ENCODE peak calls at places on chromosomes 6 and 20, in four cellular contexts. Q is GM12878, C is Peyer's patch, U is sigmoid colon. H is an unnamed sample.

GRCh38 chr6:52596371-52597028 is 19.6 kb upstream of the TRAM2 start:
- DNase-seq in Q (no peak), C (no peak), U (no peak), H (no peak)

GRCh38 chr6:1363729-1364572 is 25.4 kb upstream of the FOXF2 start:
- DNase-seq in Q (no peak), C (no peak), U (peak), H (no peak)

GRCh38 chr20:11553603-11554002 is 364.1 kb upstream of the BTBD3 start:
- DNase-seq in Q (no peak), C (no peak), U (no peak), H (no peak)

GRCh38 chr20:16397053-16397452 is 176.2 kb downstream of the KIF16B start:
- DNase-seq in Q (no peak), C (no peak), U (peak), H (no peak)

GRCh38 chr6:75458895-75459294 is 34.7 kb downstream of the FILIP1 start:
- DNase-seq in Q (no peak), C (no peak), U (peak), H (no peak)

GRCh38 chr20:49676581-49677291 is 36.9 kb downstream of the B4GALT5 start:
- DNase-seq in Q (peak), C (no peak), U (no peak), H (peak)

GRCh38 chr6:157376706-157377230 is 4.2 kb upstream of the ZDHHC14 start:
- DNase-seq in Q (no peak), C (no peak), U (no peak), H (no peak)

GRCh38 chr6:134379086-134379485 is 61.2 kb upstream of the SGK1 start:
- DNase-seq in Q (peak), C (peak), U (no peak), H (peak)

GRCh38 chr6:45816674-45817297 is 198.9 kb downstream of the CLIC5 start:
- DNase-seq in Q (no peak), C (no peak), U (no peak), H (no peak)

GRCh38 chr20:44614525-44614924 is 32.1 kb downstream of the PKIG start:
- DNase-seq in Q (no peak), C (no peak), U (peak), H (no peak)

GRCh38 chr6:117829594-117830319 is 77.3 kb upstream of the SLC35F1 start:
- DNase-seq in Q (no peak), C (no peak), U (no peak), H (no peak)

GRCh38 chr20:64106435-64106961 is 867 bp downstream of the NPBWR2 start:
- DNase-seq in Q (no peak), C (no peak), U (peak), H (peak)

GRCh38 chr6:33298773-33299236 is at the start of gene RGL2:
- DNase-seq in Q (no peak), C (peak), U (peak), H (peak)

GRCh38 chr6:33295621-33296369 is 2.9 kb downstream of the RGL2 start:
- DNase-seq in Q (no peak), C (no peak), U (no peak), H (no peak)

GRCh38 chr6:33296797-33297405 is 1.8 kb downstream of the RGL2 start:
- DNase-seq in Q (no peak), C (no peak), U (no peak), H (no peak)

GRCh38 chr6:33297956-33298772 is 578 bp downstream of the RGL2 start:
- DNase-seq in Q (no peak), C (peak), U (peak), H (peak)

DNA sequence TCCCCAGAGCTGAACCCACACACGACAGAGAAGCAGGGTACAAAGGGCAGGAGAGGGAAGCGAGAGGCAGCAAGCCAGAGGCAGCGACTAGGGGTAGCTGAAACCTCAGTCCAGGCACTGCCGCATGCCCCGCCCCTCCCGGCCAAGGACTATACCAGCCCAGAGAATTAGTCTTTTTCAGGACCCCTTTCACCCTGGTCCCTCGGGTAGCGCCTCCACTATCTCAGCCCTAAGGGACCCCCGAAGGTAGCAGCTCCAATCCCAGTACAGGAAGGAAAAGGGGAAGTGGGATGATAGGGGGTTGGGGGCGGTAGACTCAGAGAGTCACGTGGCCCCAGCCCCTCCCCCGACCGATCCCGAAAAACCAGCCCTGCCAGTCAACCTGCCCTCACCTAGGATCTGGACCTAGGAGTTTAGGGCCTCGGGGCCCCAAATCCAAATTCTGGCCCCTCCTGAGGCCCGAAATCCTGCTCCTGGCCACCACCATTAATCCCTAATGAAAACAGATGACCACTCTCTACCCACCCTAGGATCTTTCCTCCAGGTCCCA is 1.3 kb downstream of the RGL2 start:
- DNase-seq in Q (no peak), C (peak), U (no peak), H (peak)
- TF ChIP-seq POLR2A in Q (no peak), C (no peak), U (no peak), H (no peak)

GRCh38 chr20:62704341-62704948 is 4.2 kb upstream of the NTSR1 start:
- DNase-seq in Q (no peak), C (peak), U (peak), H (peak)
- TF ChIP-seq POLR2A in Q (no peak), C (no peak), U (no peak), H (no peak)

GRCh38 chr20:22491188-22491500 is 93.2 kb downstream of the FOXA2 start:
- DNase-seq in Q (no peak), C (no peak), U (no peak), H (no peak)

GRCh38 chr20:22489614-22490286 is 94.6 kb downstream of the FOXA2 start:
- DNase-seq in Q (no peak), C (no peak), U (no peak), H (no peak)

GRCh38 chr20:22495172-22495571 is 89.2 kb downstream of the FOXA2 start:
- DNase-seq in Q (no peak), C (no peak), U (no peak), H (no peak)

GRCh38 chr20:22492497-22492896 is 91.9 kb downstream of the FOXA2 start:
- DNase-seq in Q (no peak), C (no peak), U (no peak), H (no peak)

GRCh38 chr20:22490287-22491187 is 93.8 kb downstream of the FOXA2 start:
- DNase-seq in Q (no peak), C (peak), U (peak), H (peak)
- TF ChIP-seq POLR2A in Q (no peak), C (no peak), U (no peak), H (no peak)

GRCh38 chr20:34676642-34677373 is at the start of gene PIGU:
- DNase-seq in Q (peak), C (peak), U (peak), H (peak)
- TF ChIP-seq POLR2A in Q (peak), C (peak), U (peak), H (peak)

DNA sequence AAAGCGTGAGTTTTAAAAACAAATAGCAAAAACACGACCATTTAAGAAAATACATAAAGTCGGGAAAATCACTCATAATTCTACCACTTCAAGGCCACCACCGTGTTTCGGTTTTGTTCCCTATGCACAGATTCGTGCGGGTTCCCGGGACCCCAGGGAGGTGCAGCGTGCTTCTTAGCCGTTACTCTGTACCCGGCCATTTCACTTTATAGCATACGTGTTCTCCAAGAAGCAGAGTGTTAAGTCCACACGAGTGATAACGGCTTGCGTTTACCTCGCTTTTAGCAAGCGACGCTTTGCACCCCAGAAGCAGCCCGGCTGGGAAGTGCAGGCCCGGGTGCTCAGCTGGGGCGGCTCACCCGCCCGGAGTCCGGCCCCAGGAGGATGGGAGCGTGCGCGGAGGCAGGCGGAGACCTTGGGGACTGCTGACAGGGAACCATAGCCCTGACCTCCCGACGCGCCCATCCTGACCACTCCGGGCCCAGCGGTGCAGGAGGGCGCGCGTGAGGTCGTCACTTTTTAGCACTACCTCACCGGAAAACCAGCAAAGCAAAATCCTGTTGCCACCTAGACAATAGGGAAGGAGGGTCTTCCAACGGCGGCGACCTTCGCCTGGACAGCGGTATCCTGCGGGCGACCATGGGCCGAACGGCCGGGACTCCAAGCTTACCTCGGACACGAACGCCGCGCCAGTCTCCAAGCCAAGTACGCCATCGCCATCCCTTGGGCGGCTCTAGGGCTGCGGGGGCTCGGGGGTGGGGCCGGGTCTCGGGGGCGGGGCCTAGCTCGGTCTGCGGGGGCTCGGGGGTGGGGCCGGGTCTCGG is at the start of gene ECI2:
- DNase-seq in Q (no peak), C (peak), U (no peak), H (peak)
- TF ChIP-seq POLR2A in Q (peak), C (peak), U (peak), H (peak)

DNA sequence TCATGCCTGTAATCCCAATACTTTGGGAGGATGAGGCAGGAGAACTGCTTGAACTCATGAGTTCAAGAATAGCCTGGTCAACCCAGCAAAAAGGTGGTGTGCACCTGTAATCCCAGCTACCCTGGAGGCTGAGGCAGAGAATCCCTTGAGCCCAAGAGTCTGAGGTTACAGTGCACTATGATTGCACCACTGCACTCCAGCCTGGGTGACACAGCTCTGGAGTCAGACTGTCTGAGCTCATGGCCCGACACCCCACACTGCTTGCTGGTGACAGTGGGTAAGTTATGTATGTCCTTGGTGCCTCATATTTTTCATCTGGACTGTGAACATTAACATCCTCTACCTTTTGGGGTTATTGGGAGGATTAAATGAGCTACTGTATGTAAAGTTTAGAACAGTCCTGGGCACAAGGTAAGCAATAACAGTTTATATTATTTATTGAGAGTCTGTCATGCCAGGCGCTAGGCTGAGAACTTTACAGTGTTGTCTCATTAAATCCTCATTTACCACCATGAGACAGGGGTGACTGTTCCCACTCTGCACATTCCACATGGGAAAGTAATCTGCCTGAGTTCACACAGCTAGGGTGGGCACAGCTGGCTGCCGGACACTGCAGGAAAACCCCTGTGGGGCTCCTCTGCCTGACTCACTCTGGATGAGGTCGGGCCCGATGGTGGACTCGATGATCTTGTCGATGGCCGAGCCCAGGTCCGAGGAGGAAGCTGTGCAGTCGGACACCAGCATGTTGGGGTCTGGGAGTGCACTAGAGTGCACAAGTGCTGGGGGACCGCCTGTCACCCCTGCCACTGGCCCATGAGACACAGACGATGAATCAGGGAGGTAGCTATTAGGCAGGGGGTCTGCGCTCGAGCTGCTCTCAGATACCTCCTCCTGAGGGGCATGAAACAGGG is 2.9 kb downstream of the ZNF335 start:
- DNase-seq in Q (no peak), C (peak), U (peak), H (no peak)
- TF ChIP-seq POLR2A in Q (no peak), C (no peak), U (no peak), H (no peak)

GRCh38 chr20:62178316-62179161 is 4.3 kb upstream of the MTG2 start:
- DNase-seq in Q (no peak), C (peak), U (no peak), H (no peak)
- TF ChIP-seq POLR2A in Q (no peak), C (no peak), U (no peak), H (no peak)

DNA sequence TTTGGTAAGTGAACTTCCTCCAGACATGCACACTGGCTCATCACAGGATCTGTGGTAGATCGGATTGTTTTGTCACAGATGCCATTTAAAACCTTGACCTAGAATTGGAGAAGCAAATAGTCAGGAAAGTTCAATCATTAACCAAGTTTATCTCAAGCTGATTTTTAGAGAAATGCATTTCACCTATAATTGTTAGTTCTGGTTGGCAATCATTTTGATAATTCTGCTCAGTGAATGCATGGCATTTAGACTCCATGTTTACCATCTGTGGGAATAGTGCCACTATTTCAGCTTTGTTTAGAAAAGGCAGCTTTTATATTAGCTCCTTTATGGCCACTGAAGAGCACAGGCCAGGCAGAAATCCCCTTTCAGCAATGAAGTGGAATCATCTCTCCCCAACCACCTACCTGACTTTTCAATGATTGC is 73.9 kb upstream of the IPCEF1 start:
- DNase-seq in Q (no peak), C (no peak), U (no peak), H (no peak)
- TF ChIP-seq POLR2A in Q (no peak), C (no peak), U (no peak), H (no peak)

GRCh38 chr20:31720486-31721407 is 1.9 kb downstream of the BCL2L1 start:
- DNase-seq in Q (no peak), C (peak), U (no peak), H (peak)
- TF ChIP-seq POLR2A in Q (no peak), C (peak), U (no peak), H (peak)